ENCODE peak calls at places on chromosomes 11 and 22, in seven cellular contexts. One of them, this sample, is unnamed.

GRCh38 chr11:73981051-73981805 is 1.4 kb downstream of the UCP2 start:
- DNase-seq in ovary: no peak
- DNase-seq in tibial nerve: no peak
- DNase-seq in heart left ventricle: no peak
- DNase-seq in uterus: no peak
- DNase-seq in K562: no peak
- DNase-seq in suprapubic skin: no peak
- DNase-seq in this sample: peak; percentile 52

GRCh38 chr11:59765068-59765770 is 10.0 kb downstream of the STX3 start:
- DNase-seq in suprapubic skin: no peak
- DNase-seq in K562: no peak
- DNase-seq in tibial nerve: no peak
- DNase-seq in uterus: no peak
- DNase-seq in ovary: no peak
- DNase-seq in heart left ventricle: no peak
- DNase-seq in this sample: no peak

GRCh38 chr22:33699176-33699575 is 221.1 kb downstream of the LARGE1 start:
- DNase-seq in tibial nerve: peak; percentile 16
- DNase-seq in suprapubic skin: no peak
- DNase-seq in heart left ventricle: no peak
- DNase-seq in ovary: no peak
- DNase-seq in uterus: no peak
- DNase-seq in K562: no peak
- DNase-seq in this sample: no peak

GRCh38 chr11:117657801-117658200 is 139.2 kb downstream of the DSCAML1 start:
- DNase-seq in ovary: no peak
- DNase-seq in suprapubic skin: no peak
- DNase-seq in tibial nerve: no peak
- DNase-seq in uterus: no peak
- DNase-seq in heart left ventricle: peak; percentile 52
- DNase-seq in K562: no peak
- DNase-seq in this sample: no peak

GRCh38 chr11:44205836-44206235 is 104.1 kb downstream of the ALX4 start:
- DNase-seq in uterus: no peak
- DNase-seq in tibial nerve: no peak
- DNase-seq in K562: no peak
- DNase-seq in heart left ventricle: no peak
- DNase-seq in suprapubic skin: no peak
- DNase-seq in ovary: no peak
- DNase-seq in this sample: no peak

GRCh38 chr11:64148200-64148916 is 17.6 kb downstream of the MACROD1 start:
- DNase-seq in suprapubic skin: peak; percentile 84
- DNase-seq in ovary: peak; percentile 87
- DNase-seq in K562: peak; percentile 81
- DNase-seq in uterus: peak; percentile 83
- DNase-seq in heart left ventricle: peak; percentile 91
- DNase-seq in tibial nerve: peak; percentile 81
- DNase-seq in this sample: peak; percentile 64

GRCh38 chr22:30474683-30475424 is 3.0 kb upstream of the SEC14L3 start:
- DNase-seq in uterus: no peak
- DNase-seq in K562: no peak
- DNase-seq in tibial nerve: no peak
- DNase-seq in ovary: no peak
- DNase-seq in suprapubic skin: no peak
- DNase-seq in heart left ventricle: no peak
- DNase-seq in this sample: no peak

GRCh38 chr22:25970996-25971811 is 198.1 kb upstream of the SEZ6L start:
- DNase-seq in uterus: no peak
- DNase-seq in K562: no peak
- DNase-seq in heart left ventricle: no peak
- DNase-seq in tibial nerve: no peak
- DNase-seq in suprapubic skin: no peak
- DNase-seq in ovary: no peak
- DNase-seq in this sample: no peak

GRCh38 chr11:47215366-47215925 is 672 bp downstream of the DDB2 start:
- DNase-seq in suprapubic skin: no peak
- DNase-seq in K562: no peak
- DNase-seq in ovary: no peak
- DNase-seq in tibial nerve: no peak
- DNase-seq in heart left ventricle: no peak
- DNase-seq in uterus: no peak
- DNase-seq in this sample: no peak

GRCh38 chr22:31630331-31631329 is 31.4 kb downstream of the PISD start:
- DNase-seq in heart left ventricle: peak; percentile 89
- DNase-seq in uterus: peak; percentile 81
- DNase-seq in ovary: peak; percentile 80
- DNase-seq in K562: peak; percentile 88
- DNase-seq in tibial nerve: peak; percentile 55
- DNase-seq in suprapubic skin: peak; percentile 87
- DNase-seq in this sample: peak; percentile 87

GRCh38 chr11:71343828-71344400 is 91.5 kb upstream of the SHANK2 start:
- DNase-seq in heart left ventricle: no peak
- DNase-seq in suprapubic skin: no peak
- DNase-seq in ovary: no peak
- DNase-seq in uterus: no peak
- DNase-seq in K562: no peak
- DNase-seq in tibial nerve: no peak
- DNase-seq in this sample: no peak

GRCh38 chr11:1928891-1929541 is 9.5 kb downstream of the TNNT3 start:
- DNase-seq in K562: no peak
- DNase-seq in heart left ventricle: no peak
- DNase-seq in ovary: no peak
- DNase-seq in suprapubic skin: no peak
- DNase-seq in tibial nerve: no peak
- DNase-seq in uterus: peak; percentile 20
- DNase-seq in this sample: no peak

GRCh38 chr11:57377098-57377497 is 3.9 kb downstream of the PRG3 start:
- DNase-seq in K562: no peak
- DNase-seq in ovary: no peak
- DNase-seq in heart left ventricle: no peak
- DNase-seq in uterus: no peak
- DNase-seq in suprapubic skin: no peak
- DNase-seq in tibial nerve: no peak
- DNase-seq in this sample: no peak

GRCh38 chr22:48535868-48536690 is 1291.6 kb downstream of the BRD1 start:
- DNase-seq in ovary: no peak
- DNase-seq in tibial nerve: no peak
- DNase-seq in suprapubic skin: no peak
- DNase-seq in uterus: no peak
- DNase-seq in K562: no peak
- DNase-seq in heart left ventricle: no peak
- DNase-seq in this sample: no peak

GRCh38 chr11:10459029-10459970 is 4.2 kb downstream of the AMPD3 start:
- DNase-seq in ovary: no peak
- DNase-seq in K562: peak; percentile 68
- DNase-seq in tibial nerve: no peak
- DNase-seq in suprapubic skin: no peak
- DNase-seq in uterus: no peak
- DNase-seq in heart left ventricle: peak; percentile 37
- DNase-seq in this sample: no peak

GRCh38 chr11:34448223-34448994 is 9.7 kb downstream of the CAT start:
- DNase-seq in heart left ventricle: no peak
- DNase-seq in uterus: no peak
- DNase-seq in K562: no peak
- DNase-seq in suprapubic skin: no peak
- DNase-seq in ovary: no peak
- DNase-seq in tibial nerve: no peak
- DNase-seq in this sample: no peak

GRCh38 chr11:128552783-128553661 is 34.3 kb downstream of the ETS1 start:
- DNase-seq in tibial nerve: no peak
- DNase-seq in suprapubic skin: no peak
- DNase-seq in uterus: no peak
- DNase-seq in K562: no peak
- DNase-seq in ovary: no peak
- DNase-seq in heart left ventricle: no peak
- DNase-seq in this sample: no peak

GRCh38 chr11:14422052-14422813 is 63.2 kb upstream of the RRAS2 start:
- DNase-seq in heart left ventricle: peak; percentile 92
- DNase-seq in K562: peak; percentile 80
- DNase-seq in uterus: peak; percentile 85
- DNase-seq in tibial nerve: peak; percentile 44
- DNase-seq in suprapubic skin: peak; percentile 87
- DNase-seq in ovary: peak; percentile 91
- DNase-seq in this sample: peak; percentile 74

GRCh38 chr11:69393178-69393832 is 88.2 kb upstream of the LINC01488 start:
- DNase-seq in ovary: no peak
- DNase-seq in tibial nerve: no peak
- DNase-seq in K562: no peak
- DNase-seq in heart left ventricle: no peak
- DNase-seq in uterus: no peak
- DNase-seq in suprapubic skin: no peak
- DNase-seq in this sample: no peak

GRCh38 chr11:26365284-26365683 is 33.4 kb downstream of the ANO3 start:
- DNase-seq in tibial nerve: no peak
- DNase-seq in uterus: no peak
- DNase-seq in K562: no peak
- DNase-seq in ovary: no peak
- DNase-seq in suprapubic skin: no peak
- DNase-seq in heart left ventricle: no peak
- DNase-seq in this sample: no peak
- TF ChIP-seq POLR2A in tibial nerve: no peak
- TF ChIP-seq POLR2A in uterus: no peak
- TF ChIP-seq POLR2A in K562: no peak
- TF ChIP-seq POLR2A in ovary: no peak
- TF ChIP-seq POLR2A in suprapubic skin: no peak
- TF ChIP-seq POLR2A in heart left ventricle: no peak
- TF ChIP-seq POLR2A in this sample: no peak

DNA sequence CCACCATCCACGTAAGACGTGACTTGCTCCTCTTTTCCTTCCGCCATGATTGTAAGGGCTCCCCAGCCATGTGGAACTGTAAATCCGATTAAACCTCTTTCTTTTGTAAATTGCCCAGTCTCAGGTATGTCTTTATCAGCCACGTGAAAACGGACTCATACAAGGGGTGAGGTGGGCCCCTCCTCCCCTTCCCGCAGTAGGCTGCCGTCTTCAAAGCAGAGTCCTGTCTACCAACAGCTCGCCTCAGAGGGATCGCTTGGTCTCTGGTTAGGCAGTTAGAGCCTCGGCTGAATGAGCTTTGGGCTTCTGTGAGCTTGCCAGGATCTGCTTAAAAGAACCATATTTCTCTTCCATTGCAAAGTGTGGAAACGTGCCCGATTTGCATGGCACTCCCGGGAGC is 338.2 kb downstream of the TBC1D22A start:
- DNase-seq in ovary: no peak
- DNase-seq in suprapubic skin: no peak
- DNase-seq in uterus: no peak
- DNase-seq in heart left ventricle: no peak
- DNase-seq in K562: no peak
- DNase-seq in tibial nerve: no peak
- DNase-seq in this sample: no peak
- TF ChIP-seq POLR2A in ovary: no peak
- TF ChIP-seq POLR2A in suprapubic skin: no peak
- TF ChIP-seq POLR2A in uterus: no peak
- TF ChIP-seq POLR2A in heart left ventricle: no peak
- TF ChIP-seq POLR2A in K562: no peak
- TF ChIP-seq POLR2A in tibial nerve: no peak
- TF ChIP-seq POLR2A in this sample: no peak

DNA sequence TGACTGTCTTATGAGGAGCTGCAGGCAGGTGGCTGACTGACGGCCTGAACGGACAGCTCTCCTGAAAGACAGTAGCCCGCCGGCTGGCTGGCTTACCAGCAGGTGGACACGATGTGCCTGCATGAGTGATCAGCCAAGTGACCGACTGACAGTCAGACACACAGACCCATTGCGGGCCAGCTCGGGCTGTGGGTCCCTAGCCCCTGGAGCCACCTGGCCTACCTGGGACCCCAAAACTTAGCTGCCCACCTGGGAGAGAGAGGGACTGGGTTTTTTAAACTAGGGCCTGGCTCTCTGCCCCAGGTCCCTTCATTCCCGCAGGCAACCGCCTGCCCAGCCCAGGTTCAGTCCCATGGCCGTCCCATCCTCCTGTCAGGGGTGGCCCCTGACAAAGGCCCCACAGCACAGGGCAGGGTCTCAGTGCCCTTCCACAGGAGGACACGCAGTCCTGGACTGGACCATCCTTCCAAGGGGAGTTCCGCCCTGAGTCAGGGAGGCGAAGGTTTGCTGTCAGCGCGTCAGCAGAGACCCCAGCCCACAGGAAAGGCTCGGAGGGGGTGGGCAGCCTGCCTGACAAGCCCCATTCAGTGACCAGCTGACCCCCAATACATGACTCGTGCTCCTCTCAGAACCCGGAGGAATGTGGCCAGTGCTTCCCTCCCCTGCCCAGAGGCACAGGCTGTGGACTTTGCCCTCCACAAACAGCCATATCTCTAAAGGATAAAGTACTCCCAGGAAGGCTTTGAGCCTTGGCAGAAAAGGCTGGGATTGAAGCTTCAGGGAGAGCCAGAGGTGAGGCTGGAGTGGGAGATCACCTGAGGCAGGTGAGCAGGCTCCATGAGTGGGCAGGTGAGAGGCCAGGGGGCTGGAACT is 8.4 kb downstream of the SLCO2B1 start:
- DNase-seq in ovary: no peak
- DNase-seq in K562: no peak
- DNase-seq in heart left ventricle: no peak
- DNase-seq in uterus: no peak
- DNase-seq in suprapubic skin: no peak
- DNase-seq in tibial nerve: no peak
- DNase-seq in this sample: no peak
- TF ChIP-seq POLR2A in ovary: no peak
- TF ChIP-seq POLR2A in K562: no peak
- TF ChIP-seq POLR2A in heart left ventricle: no peak
- TF ChIP-seq POLR2A in uterus: no peak
- TF ChIP-seq POLR2A in suprapubic skin: no peak
- TF ChIP-seq POLR2A in tibial nerve: no peak
- TF ChIP-seq POLR2A in this sample: no peak

GRCh38 chr22:41367039-41367679 is 14.6 kb upstream of the TEF start:
- DNase-seq in suprapubic skin: peak; percentile 96
- DNase-seq in tibial nerve: peak; percentile 89
- DNase-seq in ovary: peak; percentile 99
- DNase-seq in uterus: peak; percentile 98
- DNase-seq in heart left ventricle: peak; percentile 98
- DNase-seq in K562: peak; percentile 93
- DNase-seq in this sample: peak; percentile 97
- TF ChIP-seq POLR2A in suprapubic skin: no peak
- TF ChIP-seq POLR2A in tibial nerve: no peak
- TF ChIP-seq POLR2A in ovary: peak; percentile 54
- TF ChIP-seq POLR2A in uterus: no peak
- TF ChIP-seq POLR2A in heart left ventricle: no peak
- TF ChIP-seq POLR2A in K562: no peak
- TF ChIP-seq POLR2A in this sample: no peak

This sample was measured in erythroblast.